ENCODE peak calls at places on chromosomes 1 and 21, in eight cellular contexts. W is mesothelial cell of epicardium; Z is stimulated activated CD8-positive, alpha-beta memory T cell treated with anti-CD3 and anti-CD28 coated beads, Interleukin-2, amount 100 ng/mL, for 1 hour; T is fibroblast of villous mesenchyme; E is stimulated activated naive B cell treated with anti-CD40 and anti-IgM and Interleukin-4, amounts not matched to agents 10 μg/mL and 1 μg/mL and 100 μg/mL, for 72 hours; J is adipocyte; U is endodermal cell; X is NCI-H1436. H is an unnamed sample.

GRCh38 chr1:19988269-19989006 is 9.0 kb upstream of the PLA2G2A start:
- DNase-seq in W (no peak), Z (no peak), T (no peak), E (no peak), J (no peak), U (no peak), X (no peak), H (no peak)

GRCh38 chr1:145695781-145696629 is 11.2 kb downstream of the PDZK1 start:
- DNase-seq in W (no peak), Z (no peak), T (no peak), E (no peak), J (no peak), U (no peak), X (no peak), H (no peak)

GRCh38 chr1:31600641-31601040 is 16.8 kb upstream of the HCRTR1 start:
- DNase-seq in W (no peak), Z (no peak), T (no peak), E (no peak), J (no peak), U (no peak), X (no peak), H (no peak)

GRCh38 chr1:3668148-3668547 is 15.8 kb downstream of the TP73 start:
- DNase-seq in W (no peak), Z (no peak), T (no peak), E (no peak), J (no peak), U (no peak), X (no peak), H (no peak)

GRCh38 chr21:27024971-27025370 is 58.1 kb upstream of the ADAMTS5 start:
- DNase-seq in W (no peak), Z (no peak), T (peak; percentile 46), E (no peak), J (peak; percentile 34), U (no peak), X (no peak), H (no peak)

GRCh38 chr1:37931148-37931492 is 15.7 kb downstream of the INPP5B start:
- DNase-seq in W (no peak), Z (no peak), T (no peak), E (no peak), J (no peak), U (no peak), X (no peak), H (no peak)

GRCh38 chr1:27525296-27526271 is 35.6 kb upstream of the WASF2 start:
- DNase-seq in W (peak; percentile 70), Z (no peak), T (peak; percentile 84), E (peak; percentile 63), J (peak; percentile 76), U (peak; percentile 88), X (peak; percentile 67), H (no peak)

GRCh38 chr1:174974711-174975111 is 25.0 kb upstream of the CACYBP start:
- DNase-seq in W (no peak), Z (no peak), T (no peak), E (no peak), J (no peak), U (no peak), X (no peak), H (no peak)

GRCh38 chr1:82837261-82837660 is 1036.5 kb downstream of the ADGRL2 start:
- DNase-seq in W (no peak), Z (no peak), T (peak; percentile 17), E (no peak), J (peak; percentile 42), U (no peak), X (no peak), H (no peak)

GRCh38 chr1:21750841-21751240 is 32.1 kb downstream of the USP48 start:
- DNase-seq in W (no peak), Z (no peak), T (no peak), E (no peak), J (no peak), U (no peak), X (no peak), H (no peak)

GRCh38 chr1:31064685-31065309 is 720 bp downstream of the PUM1 start:
- DNase-seq in W (no peak), Z (no peak), T (no peak), E (no peak), J (peak; percentile 51), U (no peak), X (no peak), H (no peak)

GRCh38 chr1:3015744-3016143 is 5.5 kb upstream of the ACTRT2 start:
- DNase-seq in W (no peak), Z (no peak), T (no peak), E (no peak), J (no peak), U (no peak), X (no peak), H (no peak)

GRCh38 chr1:199646761-199647160 is 380.7 kb upstream of the NR5A2 start:
- DNase-seq in W (no peak), Z (no peak), T (no peak), E (no peak), J (no peak), U (no peak), X (no peak), H (no peak)

GRCh38 chr1:109152196-109152595 is 38.3 kb downstream of the ELAPOR1 start:
- DNase-seq in W (no peak), Z (no peak), T (no peak), E (no peak), J (no peak), U (no peak), X (no peak), H (no peak)

GRCh38 chr1:156062189-156062588 is 1.2 kb downstream of the RAB25 start:
- DNase-seq in W (no peak), Z (no peak), T (no peak), E (no peak), J (peak; percentile 22), U (peak; percentile 57), X (no peak), H (no peak)

GRCh38 chr1:24990136-24990535 is 60.1 kb upstream of the RUNX3 start:
- DNase-seq in W (no peak), Z (no peak), T (no peak), E (no peak), J (no peak), U (no peak), X (no peak), H (no peak)

GRCh38 chr1:26907071-26907922 is 6.5 kb downstream of the NR0B2 start:
- DNase-seq in W (no peak), Z (no peak), T (peak; percentile 79), E (no peak), J (peak; percentile 36), U (no peak), X (no peak), H (no peak)

GRCh38 chr1:245771521-245772281 is 616.9 kb downstream of the KIF26B start:
- DNase-seq in W (no peak), Z (no peak), T (peak; percentile 97), E (no peak), J (peak; percentile 93), U (no peak), X (no peak), H (no peak)

GRCh38 chr1:13830616-13831280 is 130.8 kb downstream of the PRDM2 start:
- DNase-seq in W (no peak), Z (no peak), T (peak; percentile 21), E (no peak), J (no peak), U (no peak), X (no peak), H (no peak)

GRCh38 chr1:60866251-60866650 is 216.1 kb upstream of the NFIA start:
- DNase-seq in W (no peak), Z (no peak), T (no peak), E (no peak), J (no peak), U (no peak), X (no peak), H (no peak)

GRCh38 chr1:25697426-25698220 is 81.0 kb downstream of the MAN1C1 start:
- DNase-seq in W (no peak), Z (no peak), T (no peak), E (no peak), J (no peak), U (peak; percentile 48), X (no peak), H (no peak)

GRCh38 chr21:41360072-41360821 is 1.6 kb upstream of the MX2 start:
- DNase-seq in W (peak; percentile 34), Z (no peak), T (peak; percentile 37), E (no peak), J (peak; percentile 64), U (peak; percentile 75), X (peak; percentile 12), H (no peak)

GRCh38 chr1:241586905-241587532 is 53.1 kb downstream of the CHML start:
- DNase-seq in W (no peak), Z (no peak), T (no peak), E (no peak), J (no peak), U (no peak), X (no peak), H (no peak)

GRCh38 chr1:230587056-230587455 is 55.2 kb upstream of the COG2 start:
- DNase-seq in W (no peak), Z (no peak), T (no peak), E (no peak), J (no peak), U (peak; percentile 45), X (no peak), H (no peak)

GRCh38 chr1:180194048-180194425 is 36.0 kb upstream of the LHX4 start:
- DNase-seq in W (no peak), Z (no peak), T (no peak), E (no peak), J (no peak), U (no peak), X (no peak), H (no peak)

GRCh38 chr1:99600782-99601181 is 45.1 kb upstream of the PALMD start:
- DNase-seq in W (no peak), Z (no peak), T (no peak), E (no peak), J (no peak), U (no peak), X (no peak), H (no peak)

GRCh38 chr1:940121-941026 is 16.7 kb downstream of the SAMD11 start:
- DNase-seq in W (peak; percentile 88), Z (no peak), T (peak; percentile 73), E (no peak), J (peak; percentile 89), U (peak; percentile 82), X (peak; percentile 47), H (no peak)

GRCh38 chr1:37274491-37274890 is 199.9 kb upstream of the ZC3H12A start:
- DNase-seq in W (no peak), Z (no peak), T (no peak), E (no peak), J (no peak), U (no peak), X (peak; percentile 37), H (no peak)

GRCh38 chr1:19006000-19006399 is 49.5 kb upstream of the IFFO2 start:
- DNase-seq in W (peak; percentile 35), Z (no peak), T (no peak), E (no peak), J (no peak), U (peak; percentile 68), X (no peak), H (no peak)

GRCh38 chr1:205348559-205349477 is 7.9 kb downstream of the KLHDC8A start:
- DNase-seq in W (no peak), Z (no peak), T (no peak), E (no peak), J (no peak), U (no peak), X (no peak), H (no peak)

GRCh38 chr1:185787238-185787637 is 53.0 kb downstream of the HMCN1 start:
- DNase-seq in W (no peak), Z (no peak), T (no peak), E (no peak), J (no peak), U (no peak), X (no peak), H (no peak)

GRCh38 chr1:66764994-66765578 is 12.8 kb downstream of the DYNLT5 start:
- DNase-seq in W (peak; percentile 42), Z (no peak), T (peak; percentile 71), E (peak; percentile 34), J (peak; percentile 83), U (peak; percentile 69), X (peak; percentile 42), H (no peak)

GRCh38 chr1:27868556-27868931 is 3.8 kb upstream of the THEMIS2 start:
- DNase-seq in W (no peak), Z (no peak), T (no peak), E (no peak), J (no peak), U (no peak), X (no peak), H (no peak)